ENCODE peak calls at places on chromosomes 4 and X, in eight cellular contexts. D is GM23338, H is transverse colon, P is breast epithelium, F is SK-N-MC, Q is HCT116, G is upper lobe of left lung, Z is esophagus muscularis mucosa. L is an unnamed sample.

GRCh38 chr4:4791299-4791798 is 68.1 kb upstream of the MSX1 start:
- DNase-seq in D (peak; percentile 19), H (no peak), P (no peak), F (no peak), Q (no peak), G (peak; percentile 37), Z (no peak), L (peak; percentile 68)

GRCh38 chrX:55490121-55490520 is 473 bp upstream of the USP51 start:
- DNase-seq in D (no peak), H (no peak), P (no peak), F (no peak), Q (no peak), G (no peak), Z (no peak), L (no peak)

GRCh38 chr4:68148795-68149685 is 19.4 kb upstream of the TMPRSS11F start:
- DNase-seq in D (no peak), H (no peak), P (no peak), F (no peak), Q (no peak), G (no peak), Z (no peak), L (no peak)

GRCh38 chr4:24736066-24736465 is 59.3 kb upstream of the SOD3 start:
- DNase-seq in D (peak; percentile 69), H (peak; percentile 17), P (no peak), F (no peak), Q (peak; percentile 27), G (no peak), Z (no peak), L (no peak)

GRCh38 chrX:69988955-69989394 is 60.8 kb downstream of the AWAT2 start:
- DNase-seq in D (no peak), H (no peak), P (no peak), F (no peak), Q (peak; percentile 6), G (no peak), Z (no peak), L (no peak)

GRCh38 chrX:1395646-1396216 is 3.8 kb upstream of the SLC25A6 start:
- DNase-seq in D (no peak), H (no peak), P (no peak), F (no peak), Q (no peak), G (no peak), Z (no peak), L (no peak)

GRCh38 chrX:100659431-100660137 is 15.6 kb downstream of the SRPX2 start:
- DNase-seq in D (no peak), H (peak; percentile 28), P (no peak), F (no peak), Q (no peak), G (no peak), Z (no peak), L (no peak)

GRCh38 chr4:82560853-82561744 is 689 bp downstream of the TMEM150C start:
- DNase-seq in D (peak; percentile 50), H (peak; percentile 9), P (no peak), F (no peak), Q (no peak), G (peak; percentile 84), Z (peak; percentile 90), L (no peak)

GRCh38 chrX:48908600-48908999 is 2.8 kb downstream of the SLC35A2 start:
- DNase-seq in D (no peak), H (no peak), P (no peak), F (no peak), Q (no peak), G (no peak), Z (no peak), L (no peak)

GRCh38 chr4:88958080-88958479 is 98.9 kb downstream of the FAM13A start:
- DNase-seq in D (peak; percentile 37), H (no peak), P (no peak), F (no peak), Q (no peak), G (peak; percentile 2), Z (no peak), L (no peak)

GRCh38 chrX:626745-627509 is 3.7 kb upstream of the SHOX start:
- DNase-seq in D (no peak), H (no peak), P (no peak), F (no peak), Q (no peak), G (no peak), Z (no peak), L (no peak)

GRCh38 chr4:133188433-133189175 is 39.5 kb downstream of the PCDH10 start:
- DNase-seq in D (no peak), H (no peak), P (no peak), F (no peak), Q (no peak), G (no peak), Z (no peak), L (no peak)

GRCh38 chr4:144646523-144647094 is 653 bp downstream of the HHIP start:
- DNase-seq in D (peak; percentile 33), H (no peak), P (no peak), F (no peak), Q (no peak), G (peak; percentile 55), Z (no peak), L (no peak)

GRCh38 chr4:164871673-164872072 is 5.3 kb upstream of the APELA start:
- DNase-seq in D (no peak), H (no peak), P (no peak), F (no peak), Q (no peak), G (no peak), Z (no peak), L (no peak)

GRCh38 chr4:129515356-129515755 is 419.4 kb downstream of the C4orf33 start:
- DNase-seq in D (no peak), H (no peak), P (no peak), F (no peak), Q (no peak), G (no peak), Z (no peak), L (no peak)

GRCh38 chr4:30753316-30753715 is 33.1 kb downstream of the PCDH7 start:
- DNase-seq in D (no peak), H (no peak), P (no peak), F (no peak), Q (peak; percentile 92), G (no peak), Z (no peak), L (no peak)

GRCh38 chr4:138522366-138522765 is 280.2 kb upstream of the SLC7A11 start:
- DNase-seq in D (peak; percentile 59), H (no peak), P (no peak), F (no peak), Q (peak; percentile 6), G (no peak), Z (no peak), L (no peak)

GRCh38 chr4:3112979-3113469 is 38.5 kb downstream of the HTT start:
- DNase-seq in D (no peak), H (no peak), P (no peak), F (no peak), Q (no peak), G (no peak), Z (no peak), L (no peak)

GRCh38 chr4:165502919-165503907 is 124.4 kb downstream of the CPE start:
- DNase-seq in D (no peak), H (no peak), P (no peak), F (no peak), Q (peak; percentile 4), G (no peak), Z (no peak), L (no peak)

GRCh38 chr4:152709675-152710438 is 30.1 kb upstream of the TMEM154 start:
- DNase-seq in D (peak; percentile 17), H (no peak), P (no peak), F (peak; percentile 10), Q (no peak), G (no peak), Z (no peak), L (no peak)

GRCh38 chrX:39821011-39821708 is 276.6 kb downstream of the BCOR start:
- DNase-seq in D (peak; percentile 53), H (no peak), P (no peak), F (no peak), Q (no peak), G (peak; percentile 84), Z (no peak), L (no peak)

DNA sequence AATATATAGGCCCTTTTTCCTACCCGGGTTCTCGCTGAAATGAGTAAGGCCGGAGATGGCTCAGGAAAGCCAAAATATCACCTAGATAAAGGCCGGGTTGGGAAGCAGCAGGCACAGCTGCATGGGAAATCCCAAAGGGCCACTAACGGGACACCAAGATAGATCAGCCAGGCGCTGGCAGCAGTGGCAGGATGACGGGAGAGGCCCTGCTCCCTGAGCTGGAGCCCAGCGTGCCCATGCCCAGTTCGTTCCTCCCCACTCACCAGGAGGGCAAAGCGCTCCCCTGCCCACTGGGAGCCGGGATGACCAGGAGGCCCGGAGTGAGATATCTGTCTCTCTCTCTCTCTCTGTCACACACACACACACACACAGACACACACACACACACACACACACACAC is 109.8 kb downstream of the DCTD start:
- DNase-seq in D (peak; percentile 33), H (no peak), P (no peak), F (no peak), Q (no peak), G (no peak), Z (no peak), L (no peak)
- H3K4me3 ChIP-seq in D (peak overlapping the region; percentile 84), H (no peak overlapping the region), P (no peak overlapping the region), F (no peak overlapping the region), Q (no peak overlapping the region), G (no peak overlapping the region), Z (peak overlapping the region; percentile 55), L (no peak overlapping the region)

DNA sequence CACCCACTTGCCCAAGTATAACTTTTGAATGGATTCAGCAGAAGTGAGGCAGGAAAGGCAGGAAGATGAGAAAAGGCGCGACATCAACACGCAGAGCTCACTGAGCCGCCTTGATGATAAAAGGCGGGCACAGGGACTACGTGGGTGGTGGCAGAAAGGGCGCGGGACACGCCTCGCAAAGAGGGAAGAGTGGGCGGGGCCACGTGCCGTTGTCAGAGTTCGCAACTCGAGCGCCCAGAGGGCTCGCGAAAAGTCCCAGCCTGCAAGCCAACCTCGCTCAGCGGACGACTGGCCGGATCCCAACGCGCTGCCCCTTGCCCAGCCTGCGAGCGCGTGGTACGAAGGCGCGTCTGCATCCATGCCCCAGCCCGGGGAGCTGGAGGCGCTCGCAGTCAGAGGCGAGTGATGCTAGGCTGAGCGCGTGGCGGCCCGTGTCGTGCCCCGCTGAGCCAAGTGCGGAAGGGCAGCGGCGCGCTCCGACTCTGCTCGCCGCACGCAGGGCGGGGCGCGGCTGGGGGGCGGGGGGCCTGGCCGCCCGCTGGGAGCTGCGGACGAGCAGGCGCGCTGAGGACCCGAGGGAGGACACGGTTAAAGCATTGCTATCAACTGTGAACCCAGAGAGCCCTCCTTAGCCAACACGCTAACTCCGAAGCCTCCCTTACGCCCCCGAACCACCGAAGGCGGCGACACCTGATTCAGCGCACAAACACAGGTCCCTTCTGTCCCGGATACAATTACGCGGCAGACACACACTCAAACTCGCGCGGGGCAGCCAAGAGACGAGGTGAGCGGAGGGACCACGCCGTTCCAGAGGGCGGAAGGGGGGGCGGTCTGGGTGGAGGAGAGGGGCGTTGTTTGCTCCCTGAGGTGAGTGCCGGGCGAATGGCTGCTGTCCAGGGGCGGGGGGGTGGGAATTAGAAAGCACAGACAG is at the start of gene UGT8:
- DNase-seq in D (peak; percentile 88), H (peak; percentile 90), P (peak; percentile 30), F (no peak), Q (peak; percentile 35), G (peak; percentile 88), Z (no peak), L (no peak)
- H3K27ac ChIP-seq in D (no peak within 1 kb of the TSS), H (peak within 1 kb of the TSS; percentile 80), P (peak within 1 kb of the TSS; percentile 79), F (no peak within 1 kb of the TSS), Q (peak within 1 kb of the TSS; percentile 58), G (peak within 1 kb of the TSS; percentile 16), Z (no peak within 1 kb of the TSS), L (no peak within 1 kb of the TSS)

GRCh38 chr4:56391270-56391669 is 4.0 kb upstream of the AASDH start:
- DNase-seq in D (no peak), H (no peak), P (no peak), F (no peak), Q (no peak), G (no peak), Z (no peak), L (no peak)
- TF ChIP-seq POLR2AphosphoS5 in D (no peak), H (no peak), P (no peak), F (no peak), Q (no peak), G (no peak), Z (no peak), L (no peak)

GRCh38 chrX:34655496-34656258 is 1.4 kb downstream of the TMEM47 start:
- DNase-seq in D (peak; percentile 30), H (no peak), P (no peak), F (no peak), Q (no peak), G (no peak), Z (no peak), L (no peak)
- H3K4me3 ChIP-seq in D (peak overlapping the region; percentile 78), H (peak overlapping the region; percentile 49), P (peak overlapping the region; percentile 67), F (peak overlapping the region; percentile 86), Q (no peak overlapping the region), G (peak overlapping the region; percentile 38), Z (peak overlapping the region; percentile 69), L (peak overlapping the region; percentile 66)

L was measured in suprapubic skin.